ENCODE peak calls at places on chromosome 11, in four cellular contexts. S is WTC11, Z is K562, R is HepG2. T is an unnamed sample.

GRCh38 chr11:107898270-107898669 is 30.0 kb upstream of the RAB39A start:
- DNase-seq in R (peak), Z (no peak), S (no peak), T (peak)

GRCh38 chr11:87173185-87174039 is 135.7 kb downstream of the TMEM135 start:
- DNase-seq in S (no peak), R (peak), Z (no peak), T (peak)

GRCh38 chr11:44848203-44848962 is 102.3 kb downstream of the TP53I11 start:
- DNase-seq in Z (no peak), R (no peak), S (no peak), T (no peak)

GRCh38 chr11:118227865-118228785 is 3.3 kb upstream of the JAML start:
- DNase-seq in Z (no peak), R (no peak), S (no peak), T (no peak)

GRCh38 chr11:34274712-34275398 is 83.0 kb downstream of the ABTB2 start:
- DNase-seq in Z (no peak), S (no peak), R (no peak), T (peak)

GRCh38 chr11:86021390-86021789 is 47.5 kb downstream of the PICALM start:
- DNase-seq in Z (no peak), S (no peak), R (no peak), T (no peak)

GRCh38 chr11:32288276-32288675 is 147.1 kb downstream of the WT1 start:
- DNase-seq in R (no peak), Z (peak), S (peak), T (peak)

GRCh38 chr11:101003468-101003867 is 126.1 kb downstream of the PGR start:
- DNase-seq in S (no peak), R (peak), Z (no peak), T (peak)

GRCh38 chr11:78292109-78292803 is 103.5 kb downstream of the USP35 start:
- DNase-seq in S (no peak), R (peak), Z (peak), T (no peak)

GRCh38 chr11:38562562-38562961 is 1964.5 kb upstream of the RAG2 start:
- DNase-seq in R (no peak), Z (no peak), S (no peak), T (no peak)

GRCh38 chr11:77779935-77780334 is 40.6 kb downstream of the RSF1 start:
- DNase-seq in Z (no peak), S (no peak), R (peak), T (peak)

GRCh38 chr11:70313945-70314344 is 43.5 kb downstream of the PPFIA1 start:
- DNase-seq in Z (no peak), S (no peak), R (no peak), T (no peak)

GRCh38 chr11:94449437-94449836 is 44.2 kb downstream of the MRE11 start:
- DNase-seq in R (peak), Z (no peak), S (no peak), T (peak)
- TF ChIP-seq HMGXB4 in R (no peak), Z (no peak), S (no peak), T (no peak)

GRCh38 chr11:64745523-64746328 is 1.8 kb upstream of the RASGRP2 start:
- DNase-seq in S (peak), R (no peak), Z (peak), T (peak)

GRCh38 chr11:64746486-64746885 is 2.5 kb upstream of the RASGRP2 start:
- DNase-seq in R (no peak), Z (no peak), S (no peak), T (no peak)

GRCh38 chr11:64744544-64745218 is 739 bp upstream of the RASGRP2 start:
- DNase-seq in S (no peak), Z (peak), R (no peak), T (no peak)

GRCh38 chr11:64743591-64744543 is at the start of gene RASGRP2:
- DNase-seq in Z (peak), R (peak), S (peak), T (peak)

GRCh38 chr11:64745219-64745522 is 1.2 kb upstream of the RASGRP2 start:
- DNase-seq in Z (no peak), R (no peak), S (peak), T (no peak)
- TF ChIP-seq HMGXB4 in Z (no peak), R (no peak), S (peak), T (no peak)

GRCh38 chr11:61297341-61297740 is 2.2 kb upstream of the VWCE start:
- DNase-seq in Z (no peak), S (no peak), R (no peak), T (no peak)
- TF ChIP-seq HMGXB4 in Z (no peak), S (no peak), R (no peak), T (no peak)

DNA sequence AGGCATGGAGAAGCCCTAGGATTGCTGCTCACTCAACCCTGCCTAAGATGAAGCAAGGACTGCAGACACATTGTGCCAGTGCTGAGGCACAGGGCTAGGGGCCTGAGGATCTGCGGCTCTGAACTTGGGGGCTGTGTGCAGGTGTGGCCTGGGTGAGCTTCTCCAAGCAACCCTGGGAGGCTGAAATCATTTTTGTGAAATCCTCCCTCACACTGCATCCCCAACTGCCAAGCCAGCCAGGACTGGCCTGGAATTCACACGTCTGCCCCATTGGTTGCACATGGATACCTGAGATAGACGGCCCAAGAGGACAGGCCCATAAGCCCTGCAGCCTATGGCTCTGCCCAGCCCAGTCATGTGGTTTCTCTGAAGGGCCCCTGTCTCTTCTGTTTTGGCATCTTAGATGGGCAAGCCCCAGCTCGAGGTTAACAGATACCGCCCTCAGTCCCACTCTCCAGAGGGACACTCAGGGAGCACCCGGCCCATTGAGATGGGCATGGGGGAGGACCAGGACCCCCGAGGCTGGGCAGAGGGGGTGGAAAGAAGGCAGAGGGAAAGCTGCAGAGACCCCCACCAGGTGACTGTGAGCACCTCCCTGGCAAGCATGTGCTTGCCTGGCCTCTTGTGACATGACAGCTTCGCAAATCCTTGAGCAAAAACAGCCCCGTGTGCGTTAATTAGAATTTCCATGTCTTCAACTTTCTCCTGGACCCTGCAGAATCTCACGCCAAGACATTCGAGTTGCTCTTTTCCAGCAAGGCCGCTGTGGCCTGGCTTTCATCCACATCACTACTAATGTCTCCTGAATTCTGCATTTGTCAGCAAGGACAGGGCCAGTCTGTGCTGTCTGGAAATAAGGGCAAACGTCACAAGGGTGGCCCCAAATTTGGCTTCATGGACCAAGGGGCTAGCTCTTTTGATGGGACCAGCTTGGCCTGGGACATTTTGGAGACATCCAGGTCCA is 33.8 kb downstream of the KCNQ1OT1 start:
- DNase-seq in S (no peak), Z (no peak), R (no peak), T (no peak)
- TF ChIP-seq HMGXB4 in S (no peak), Z (no peak), R (no peak), T (no peak)

DNA sequence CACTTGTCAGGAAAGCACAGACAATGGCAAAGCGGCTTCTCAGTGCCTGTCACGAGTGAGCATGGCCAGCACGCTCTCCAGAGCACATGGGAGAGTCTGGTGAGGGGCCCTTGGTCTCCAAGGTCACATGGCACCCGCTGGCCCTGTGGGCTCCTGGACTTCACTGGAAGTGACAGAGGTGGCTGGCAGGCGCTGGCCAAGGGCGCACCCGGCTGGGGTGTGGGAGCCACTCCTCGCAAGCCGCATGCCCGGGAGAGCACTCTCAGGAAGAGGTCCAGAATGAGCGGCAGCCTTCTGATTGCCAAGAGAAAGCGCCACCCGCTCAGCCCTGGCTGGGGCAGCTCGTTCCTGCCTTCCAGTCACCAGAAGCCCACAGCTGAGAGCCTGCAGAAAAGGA is 17.1 kb upstream of the MOB2 start:
- DNase-seq in S (no peak), Z (no peak), R (no peak), T (no peak)
- TF ChIP-seq HMGXB4 in S (no peak), Z (no peak), R (no peak), T (no peak)

DNA sequence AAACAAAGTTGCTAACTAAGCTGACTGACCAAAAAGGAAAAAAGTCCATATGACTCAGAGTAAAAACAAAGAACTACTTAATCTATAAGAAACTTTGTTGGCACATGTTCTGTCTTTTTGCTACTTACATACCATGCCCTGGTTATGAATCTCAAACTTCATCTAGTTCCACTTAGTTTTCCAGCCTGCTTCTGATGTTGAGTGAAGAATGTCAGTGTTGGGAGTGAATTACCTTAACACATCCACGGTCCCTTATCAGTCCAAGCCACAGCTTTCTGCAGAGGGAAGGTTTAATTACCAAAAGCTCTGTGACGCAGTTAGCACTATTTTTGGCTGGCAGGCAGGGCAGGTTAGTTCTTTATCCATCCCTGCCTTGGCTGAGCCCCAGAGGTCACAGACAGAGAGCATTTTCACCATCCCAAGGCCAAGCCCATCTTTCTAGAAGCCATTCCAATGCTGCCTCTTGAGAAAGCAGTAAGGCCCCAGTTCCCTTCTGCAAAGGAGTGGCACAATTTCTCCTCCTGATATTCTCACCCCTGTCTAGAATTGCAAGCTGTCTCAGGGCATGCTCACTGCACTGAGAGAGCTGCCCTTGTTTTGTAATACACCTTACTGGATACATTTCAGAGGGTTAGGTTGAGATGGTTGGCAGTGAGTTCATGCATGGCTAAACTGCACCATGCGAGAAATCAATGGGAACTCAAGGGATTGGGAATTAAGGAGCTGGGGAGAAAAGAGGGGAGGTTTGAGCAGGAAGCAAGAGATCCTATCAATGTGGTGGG is 67.1 kb downstream of the SLC1A2 start:
- DNase-seq in Z (peak), S (no peak), R (no peak), T (no peak)
- TF ChIP-seq HMGXB4 in Z (no peak), S (no peak), R (no peak), T (no peak)

GRCh38 chr11:22787565-22788162 is 41.9 kb downstream of the SVIP start:
- DNase-seq in R (peak), S (no peak), Z (peak), T (peak)

GRCh38 chr11:22795914-22796313 is 33.7 kb downstream of the SVIP start:
- DNase-seq in S (no peak), Z (peak), R (no peak), T (no peak)

GRCh38 chr11:22797081-22797480 is 32.5 kb downstream of the SVIP start:
- DNase-seq in S (no peak), Z (no peak), R (no peak), T (no peak)

GRCh38 chr11:22787055-22787454 is 42.5 kb downstream of the SVIP start:
- DNase-seq in R (no peak), S (no peak), Z (no peak), T (no peak)

GRCh38 chr11:22792497-22792896 is 37.1 kb downstream of the SVIP start:
- DNase-seq in R (peak), Z (peak), S (no peak), T (no peak)
- TF ChIP-seq HMGXB4 in R (no peak), Z (no peak), S (no peak), T (no peak)

GRCh38 chr11:11075515-11076171 is 217.8 kb upstream of the ZBED5 start:
- DNase-seq in Z (peak), S (no peak), R (no peak), T (no peak)
- TF ChIP-seq HMGXB4 in Z (no peak), S (no peak), R (no peak), T (no peak)

DNA sequence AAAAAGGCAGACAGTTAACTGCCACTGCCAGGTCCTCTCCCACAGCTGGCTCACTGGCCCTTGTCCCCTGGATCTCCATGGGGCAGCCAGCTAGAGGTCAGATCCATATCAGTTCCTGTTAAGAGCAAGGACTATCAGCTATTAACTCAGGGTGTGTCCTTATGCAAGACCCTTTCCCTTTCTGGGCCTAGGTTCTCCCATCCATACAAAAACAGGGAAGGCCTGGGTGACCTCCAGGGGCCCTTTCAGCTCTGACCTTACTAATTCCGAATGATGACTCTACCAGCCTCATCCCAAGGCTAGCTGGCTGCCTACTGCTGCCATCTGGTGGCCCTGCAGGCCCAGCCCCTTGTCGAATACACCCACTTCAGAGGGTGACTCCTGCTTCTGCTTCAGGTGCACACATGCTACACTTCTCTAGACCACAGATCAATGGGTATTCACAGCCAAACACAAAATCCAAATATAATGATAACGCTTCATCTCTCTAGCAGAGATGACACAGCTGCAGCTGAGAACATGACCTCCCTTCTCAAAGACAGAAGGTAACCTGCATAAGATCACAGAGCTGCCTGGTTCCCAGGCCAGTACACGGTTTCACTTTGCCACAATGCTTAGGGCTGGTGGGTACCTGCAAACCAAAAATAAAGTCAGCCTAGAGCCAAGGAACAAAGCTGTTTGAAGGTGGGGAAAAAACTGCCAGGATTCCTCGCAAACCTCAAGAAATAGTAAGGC is 34.1 kb downstream of the SERGEF start:
- DNase-seq in R (peak), Z (peak), S (peak), T (peak)
- TF ChIP-seq HMGXB4 in R (peak), Z (no peak), S (no peak), T (no peak)